ENCODE peak calls at places on chromosomes 1 and 21, in eight cellular contexts. H is lower lobe of right lung, A is fibroblast of pulmonary artery, D is neural progenitor cell, W is H1, O is chondrocyte, F is nephron progenitor cell, S is RWPE1. V is an unnamed sample.

GRCh38 chr1:31531177-31532000 is 44.9 kb upstream of the TINAGL1 start:
- DNase-seq in O (no peak), S (peak), W (no peak), A (peak), F (no peak), H (no peak), D (no peak), V (no peak)

GRCh38 chr1:52603301-52603675 is 1.1 kb downstream of the GPX7 start:
- DNase-seq in F (no peak), D (no peak), W (no peak), A (no peak), H (no peak), O (no peak), S (no peak), V (no peak)

GRCh38 chr1:7250176-7250575 is 464.9 kb downstream of the CAMTA1 start:
- DNase-seq in D (no peak), W (no peak), S (no peak), O (no peak), H (no peak), A (no peak), F (no peak), V (no peak)

GRCh38 chr1:42305639-42306038 is 29.4 kb downstream of the FOXJ3 start:
- DNase-seq in A (peak), D (no peak), H (no peak), F (no peak), W (no peak), S (no peak), O (no peak), V (no peak)

GRCh38 chr1:183278736-183279591 is 92.9 kb downstream of the LAMC2 start:
- DNase-seq in H (no peak), W (no peak), D (no peak), A (peak), O (no peak), S (peak), F (peak), V (no peak)

GRCh38 chr1:234143681-234144080 is 229.6 kb upstream of the COA6 start:
- DNase-seq in O (no peak), F (no peak), H (no peak), A (no peak), W (no peak), S (no peak), D (no peak), V (no peak)

GRCh38 chr1:41823453-41823852 is 95.3 kb downstream of the HIVEP3 start:
- DNase-seq in F (peak), W (peak), S (no peak), H (peak), O (no peak), A (no peak), D (peak), V (no peak)

GRCh38 chr1:204979306-204979705 is 63.7 kb upstream of the CNTN2 start:
- DNase-seq in H (no peak), F (no peak), S (no peak), D (no peak), A (no peak), O (no peak), W (no peak), V (no peak)

GRCh38 chr1:240854367-240854766 is 242.4 kb upstream of the GREM2 start:
- DNase-seq in D (no peak), H (no peak), W (no peak), O (no peak), A (peak), S (peak), F (no peak), V (no peak)

GRCh38 chr21:34885636-34886553 is 163.2 kb downstream of the RUNX1 start:
- DNase-seq in H (no peak), F (peak), W (no peak), A (peak), S (no peak), O (no peak), D (peak), V (no peak)

GRCh38 chr1:89692601-89693503 is 59.9 kb downstream of the LRRC8C start:
- DNase-seq in F (no peak), A (peak), H (no peak), O (no peak), W (no peak), S (no peak), D (no peak), V (no peak)

GRCh38 chr21:43922949-43923348 is 57.9 kb downstream of the AGPAT3 start:
- DNase-seq in F (no peak), O (peak), D (no peak), S (no peak), A (no peak), H (peak), W (no peak), V (no peak)

GRCh38 chr1:117570988-117571409 is 34.8 kb upstream of the TENT5C start:
- DNase-seq in H (peak), S (peak), D (no peak), F (no peak), A (no peak), W (no peak), O (no peak), V (no peak)

GRCh38 chr1:228839656-228840055 is 104.4 kb downstream of the RHOU start:
- DNase-seq in A (no peak), W (no peak), S (no peak), F (no peak), D (no peak), O (no peak), H (no peak), V (no peak)

GRCh38 chr1:231165371-231165770 is 3.5 kb downstream of the TRIM67 start:
- DNase-seq in A (peak), W (no peak), F (no peak), O (no peak), D (no peak), S (no peak), H (no peak), V (no peak)

GRCh38 chr1:151728151-151728711 is 6.9 kb downstream of the RIIAD1 start:
- DNase-seq in D (peak), H (no peak), A (peak), W (no peak), F (peak), S (no peak), O (no peak), V (no peak)

GRCh38 chr1:72635719-72636118 is 353.4 kb upstream of the NEGR1 start:
- DNase-seq in H (no peak), O (no peak), S (no peak), A (peak), W (no peak), D (no peak), F (no peak), V (no peak)

GRCh38 chr1:206863266-206863665 is 2.2 kb upstream of the IL20 start:
- DNase-seq in A (no peak), O (no peak), F (no peak), S (no peak), W (no peak), H (no peak), D (no peak), V (no peak)

GRCh38 chr1:7281821-7282220 is 489.3 kb upstream of the VAMP3 start:
- DNase-seq in W (no peak), F (no peak), O (no peak), A (peak), D (no peak), S (peak), H (no peak), V (no peak)

GRCh38 chr1:176216031-176216430 is 8.9 kb upstream of the COP1 start:
- DNase-seq in S (no peak), H (no peak), D (no peak), O (no peak), W (no peak), F (no peak), A (no peak), V (no peak)

GRCh38 chr1:236893626-236894545 is 98.8 kb downstream of the MTR start:
- DNase-seq in W (no peak), H (no peak), D (no peak), S (no peak), A (no peak), F (no peak), O (no peak), V (no peak)

GRCh38 chr1:106268070-106268469 is 788.4 kb upstream of the PRMT6 start:
- DNase-seq in H (no peak), S (no peak), A (peak), W (no peak), D (peak), O (no peak), F (peak), V (no peak)

GRCh38 chr1:93738926-93739325 is 57.3 kb upstream of the BCAR3 start:
- DNase-seq in O (no peak), S (no peak), W (no peak), H (no peak), D (no peak), A (no peak), F (no peak), V (no peak)

GRCh38 chr1:25727819-25728286 is 72.1 kb upstream of the SELENON start:
- DNase-seq in O (no peak), W (no peak), S (no peak), A (peak), D (peak), F (no peak), H (no peak), V (no peak)

GRCh38 chr1:20359451-20360330 is 69.0 kb downstream of the VWA5B1 start:
- DNase-seq in S (no peak), H (no peak), A (no peak), O (peak), F (no peak), W (no peak), D (no peak), V (no peak)

GRCh38 chr1:193318347-193318746 is 131.9 kb upstream of the B3GALT2 start:
- DNase-seq in O (no peak), D (no peak), S (no peak), A (no peak), H (no peak), W (no peak), F (no peak), V (no peak)

GRCh38 chr1:115753371-115753770 is 15.1 kb downstream of the CASQ2 start:
- DNase-seq in D (no peak), F (no peak), H (no peak), O (no peak), S (no peak), A (no peak), W (no peak), V (no peak)

GRCh38 chr1:69993787-69994186 is 211.6 kb downstream of the LRRC40 start:
- DNase-seq in W (no peak), S (no peak), H (no peak), O (no peak), A (peak), D (no peak), F (no peak), V (no peak)

GRCh38 chr1:155696524-155696923 is 7.6 kb downstream of the DAP3 start:
- DNase-seq in H (no peak), W (no peak), D (no peak), A (no peak), S (no peak), F (no peak), O (no peak), V (no peak)
- TF ChIP-seq CTCF in H (no peak), W (no peak), D (no peak), A (no peak), S (no peak), F (no peak), O (no peak), V (no peak)

GRCh38 chr1:114669562-114670082 is at the start of gene DENND2C:
- DNase-seq in A (no peak), S (no peak), F (no peak), O (peak), W (no peak), H (no peak), D (peak), V (no peak)
- TF ChIP-seq CTCF in A (no peak), S (no peak), F (no peak), O (no peak), W (peak), H (no peak), D (peak), V (no peak)

DNA sequence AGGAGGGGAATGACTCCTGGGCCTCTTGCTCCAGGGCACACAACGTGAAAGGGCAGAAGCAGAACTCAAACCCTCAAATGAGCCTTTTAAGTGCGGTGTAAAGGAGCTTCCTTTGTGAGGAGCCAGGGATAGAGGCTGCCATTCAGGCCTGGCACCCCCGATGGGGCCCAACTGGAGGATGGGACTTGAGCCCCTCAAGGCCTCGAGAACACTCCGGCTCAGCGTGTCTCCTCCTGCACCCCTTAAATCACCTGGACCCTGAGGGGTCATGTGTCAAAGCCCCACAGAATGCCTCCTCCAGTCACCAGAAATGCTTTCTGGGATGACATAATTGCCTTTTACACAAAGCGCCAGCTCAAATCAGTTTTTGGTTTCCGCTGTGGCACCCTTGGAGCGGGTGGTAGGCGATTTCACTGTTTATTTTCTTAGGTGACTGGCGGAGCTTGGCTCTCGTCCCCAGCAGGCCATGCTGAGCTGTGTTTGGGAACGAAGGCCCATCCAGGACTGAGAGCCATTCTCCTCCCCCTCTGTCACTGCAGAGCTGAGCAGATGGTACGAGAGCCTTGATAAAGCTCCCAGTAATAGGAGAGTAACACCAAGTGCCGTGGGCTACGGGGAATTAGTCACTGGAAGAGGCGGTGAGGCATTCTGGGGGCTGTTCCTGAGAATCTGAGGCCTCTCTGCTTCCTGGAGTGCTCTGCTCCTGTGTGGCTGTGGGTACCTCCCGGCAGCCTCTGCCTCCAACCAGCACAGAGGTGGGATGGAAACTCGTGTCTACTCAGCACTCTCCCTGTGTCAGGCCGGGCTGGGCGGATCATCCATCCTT is 163.0 kb downstream of the GRIK3 start:
- DNase-seq in W (no peak), H (peak), S (no peak), A (no peak), O (peak), F (no peak), D (no peak), V (no peak)
- TF ChIP-seq CTCF in W (no peak), H (no peak), S (no peak), A (no peak), O (no peak), F (no peak), D (no peak), V (no peak)

DNA sequence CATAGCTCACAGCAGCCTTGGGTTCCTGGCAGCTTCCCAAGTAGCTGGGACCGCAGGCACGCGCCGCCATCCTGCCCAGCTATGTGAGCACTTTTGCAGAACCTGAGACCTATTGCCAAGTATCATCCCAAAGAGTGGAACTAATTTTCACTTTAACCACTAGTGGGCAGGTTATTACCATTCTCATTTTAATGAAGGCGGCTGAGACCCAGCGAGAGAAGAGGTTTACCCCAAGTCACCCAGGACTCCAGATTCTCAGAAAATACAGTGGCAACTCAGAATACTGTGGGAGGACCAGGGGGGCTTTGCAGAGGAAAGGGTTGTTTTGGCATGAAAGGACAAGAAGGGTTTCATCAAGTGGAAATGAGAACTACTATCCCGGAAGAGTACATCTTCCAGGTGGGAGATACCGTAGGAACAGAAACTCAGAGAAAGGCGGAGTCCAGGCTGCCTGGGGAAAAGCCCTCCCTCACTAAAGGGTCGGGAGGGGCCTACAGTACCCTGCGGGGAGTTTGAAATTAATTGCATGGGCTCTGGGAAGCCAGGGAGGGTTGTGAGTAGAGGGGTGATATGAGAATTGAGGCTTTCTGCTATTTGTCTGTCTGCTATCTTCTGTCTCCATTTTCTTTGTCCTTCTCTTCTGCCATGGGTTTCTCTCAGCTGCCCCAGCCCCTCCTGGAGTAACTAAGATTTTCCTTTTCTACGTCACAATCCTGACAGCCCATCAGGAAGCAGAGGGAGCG is 7.2 kb upstream of the SEMA4A start:
- DNase-seq in O (no peak), F (no peak), D (peak), S (peak), H (peak), A (peak), W (no peak), V (no peak)
- TF ChIP-seq CTCF in O (peak), F (peak), D (peak), S (peak), H (peak), A (peak), W (peak), V (peak)

DNA sequence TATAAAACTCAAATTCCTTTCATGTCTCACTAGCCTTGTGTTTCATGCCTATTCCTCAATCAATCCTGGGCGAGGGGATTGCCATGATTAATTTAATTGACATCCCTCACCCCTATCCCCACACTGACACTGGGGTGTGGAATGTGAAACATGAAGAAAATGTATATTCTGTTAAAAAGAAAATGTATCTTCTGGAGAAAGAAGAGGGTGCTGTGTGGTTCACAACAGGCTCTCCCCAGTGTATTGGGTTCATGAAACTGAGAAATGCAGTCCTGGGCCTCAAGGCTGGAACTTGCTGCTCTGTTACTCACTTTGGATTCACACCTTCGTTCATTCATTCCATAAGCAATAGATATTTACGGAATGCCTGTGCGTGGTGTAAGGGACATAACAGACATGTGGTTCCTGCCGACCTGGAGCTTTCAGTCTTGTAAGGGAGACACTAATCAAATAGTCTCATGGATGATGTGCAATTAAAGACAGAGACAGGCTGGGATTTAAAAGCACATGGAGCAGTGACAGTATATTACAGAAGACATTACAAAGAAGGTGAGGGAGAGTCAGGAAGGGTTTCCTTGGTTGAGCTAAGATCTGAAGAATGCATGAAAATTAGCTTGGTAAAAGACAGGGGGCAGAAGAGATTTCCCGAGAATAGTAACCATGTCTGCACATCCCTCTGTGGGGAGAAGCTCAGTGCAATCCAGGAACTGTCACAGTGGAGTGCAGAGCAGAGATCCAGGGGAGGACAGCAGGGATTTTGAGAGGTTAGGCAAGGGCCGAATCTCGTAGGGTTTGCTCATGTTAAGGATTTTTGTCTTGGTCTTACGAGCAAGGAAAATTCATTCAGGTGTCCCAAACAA is 32.2 kb downstream of the SERTAD4 start:
- DNase-seq in A (peak), H (no peak), F (no peak), W (no peak), S (no peak), D (no peak), O (no peak), V (no peak)
- TF ChIP-seq CTCF in A (peak), H (no peak), F (no peak), W (peak), S (no peak), D (peak), O (peak), V (no peak)

V was measured in esophagus squamous epithelium.